ENCODE peak calls at places on chromosome X, in ten cellular contexts. T, A, Y, M, X, G, U, D, F and K are unnamed samples.

GRCh38 chrX:23662853-23663252 is 4.4 kb upstream of the PRDX4 start:
- DNase-seq in G (peak; percentile 60), T (no peak), F (no peak), U (no peak), M (peak; percentile 37), X (no peak), D (no peak), Y (peak; percentile 34), A (peak; percentile 87), K (peak; percentile 14)

GRCh38 chrX:44431206-44431605 is 87.7 kb upstream of the EFHC2 start:
- DNase-seq in T (no peak), A (peak; percentile 81), D (no peak), F (no peak), Y (no peak), G (peak; percentile 41), U (no peak), M (no peak), X (no peak), K (peak; percentile 14)

GRCh38 chrX:124736553-124737240 is 390.3 kb downstream of the SH2D1A start:
- DNase-seq in D (no peak), T (no peak), G (no peak), M (no peak), A (no peak), Y (no peak), F (no peak), U (peak; percentile 89), X (no peak), K (no peak)

GRCh38 chrX:132426695-132427281 is 62.0 kb downstream of the MBNL3 start:
- DNase-seq in Y (peak; percentile 3), F (no peak), T (no peak), U (no peak), X (no peak), A (no peak), D (no peak), M (peak; percentile 41), G (peak; percentile 43), K (peak; percentile 57)

GRCh38 chrX:25083661-25084060 is 67.9 kb upstream of the ARX start:
- DNase-seq in U (no peak), T (no peak), M (no peak), G (no peak), X (no peak), Y (no peak), A (no peak), D (no peak), F (no peak), K (no peak)

GRCh38 chrX:150565551-150565950 is 2.9 kb upstream of the MTM1 start:
- DNase-seq in Y (no peak), D (no peak), M (no peak), U (peak; percentile 72), F (no peak), X (no peak), A (no peak), T (no peak), G (no peak), K (no peak)

GRCh38 chrX:107565005-107565404 is 63.3 kb upstream of the PRPS1 start:
- DNase-seq in X (no peak), G (peak; percentile 53), A (no peak), F (no peak), T (no peak), M (no peak), Y (no peak), U (no peak), D (no peak), K (no peak)

GRCh38 chrX:30806187-30806728 is 82.8 kb downstream of the TAB3 start:
- DNase-seq in M (no peak), X (no peak), G (no peak), U (no peak), D (no peak), A (no peak), T (no peak), Y (no peak), F (no peak), K (no peak)

GRCh38 chrX:11558972-11559371 is 106.7 kb downstream of the ARHGAP6 start:
- DNase-seq in X (no peak), A (peak; percentile 3), U (peak; percentile 69), Y (no peak), D (peak; percentile 33), T (no peak), M (no peak), G (no peak), F (peak; percentile 45), K (no peak)

DNA sequence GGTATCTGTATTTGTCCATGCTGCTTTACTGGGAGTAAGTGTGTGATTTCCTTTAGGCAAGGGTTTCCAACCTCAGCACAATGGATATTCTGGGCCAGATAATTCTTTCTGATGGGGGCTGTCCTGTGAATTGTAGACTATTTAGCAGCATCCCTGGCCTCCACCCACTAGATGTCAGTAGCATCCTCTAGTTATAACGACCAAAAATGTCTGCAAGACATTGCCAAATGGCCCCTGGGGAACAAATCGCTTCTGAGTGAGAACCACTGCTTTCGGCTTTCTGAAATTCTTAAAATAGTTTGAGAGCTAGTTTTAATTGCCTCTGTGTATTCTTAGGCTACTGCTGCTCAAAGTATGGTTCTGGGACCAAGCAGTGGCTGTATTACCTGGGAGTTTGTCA is 81.2 kb upstream of the GPM6B start:
- DNase-seq in M (peak; percentile 14), G (no peak), F (no peak), X (peak; percentile 65), T (no peak), A (no peak), D (peak; percentile 61), U (peak; percentile 64), Y (no peak), K (no peak)
- TF ChIP-seq CTCF in M (peak; percentile 12), G (peak; percentile 26), F (peak; percentile 17), X (peak; percentile 35), T (peak; percentile 74), A (peak; percentile 53), D (peak; percentile 66), U (peak; percentile 56), Y (peak; percentile 11), K (peak; percentile 4)

GRCh38 chrX:33741807-33742206 is 390.3 kb downstream of the FAM47A start:
- DNase-seq in T (no peak), Y (no peak), G (no peak), M (no peak), X (no peak), D (no peak), A (no peak), U (peak; percentile 77), F (no peak), K (no peak)
- H3K4me3 ChIP-seq in T (no peak overlapping the region), Y (no peak overlapping the region), G (no peak overlapping the region), M (no peak overlapping the region), X (no peak overlapping the region), D (no peak overlapping the region), A (no peak overlapping the region), U (peak overlapping the region; percentile 23), F (no peak overlapping the region), K (no peak overlapping the region)

DNA sequence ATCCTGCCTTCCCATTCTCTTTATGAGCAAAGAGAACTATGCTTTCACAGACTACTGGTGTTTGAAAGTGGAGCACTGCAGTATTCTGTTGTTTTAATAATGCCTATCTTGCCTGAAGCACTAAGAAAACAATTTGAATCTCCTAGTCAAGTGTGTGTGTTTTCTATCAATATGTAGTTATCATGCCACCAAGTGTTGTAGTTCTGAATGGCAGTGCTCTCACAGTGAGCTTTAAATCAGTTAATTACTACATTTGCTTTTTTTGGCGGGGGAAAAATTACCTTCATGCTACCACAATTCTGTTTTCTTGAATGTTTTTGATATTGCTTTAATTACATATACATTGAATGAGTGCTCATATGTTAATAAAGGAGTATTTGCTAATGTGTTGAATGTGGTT is 143.6 kb upstream of the FAM47A start:
- DNase-seq in D (no peak), Y (no peak), A (no peak), M (no peak), G (no peak), F (no peak), X (no peak), T (no peak), U (no peak), K (no peak)
- TF ChIP-seq CTCF in D (no peak), Y (no peak), A (no peak), M (no peak), G (no peak), F (no peak), X (no peak), T (peak; percentile 21), U (peak; percentile 76), K (no peak)

GRCh38 chrX:100408643-100409315 is 1.3 kb downstream of the PCDH19 start:
- DNase-seq in T (no peak), Y (no peak), D (no peak), A (peak; percentile 69), M (no peak), X (no peak), G (no peak), U (peak; percentile 71), F (no peak), K (no peak)
- H3K4me3 ChIP-seq in T (peak overlapping the region; percentile 48), Y (no peak overlapping the region), D (peak overlapping the region; percentile 69), A (no peak overlapping the region), M (no peak overlapping the region), X (peak overlapping the region; percentile 51), G (no peak overlapping the region), U (no peak overlapping the region), F (no peak overlapping the region), K (no peak overlapping the region)

GRCh38 chrX:63958134-63958865 is 173.3 kb upstream of the ARHGEF9 start:
- DNase-seq in D (no peak), A (no peak), X (no peak), Y (no peak), U (no peak), F (no peak), M (no peak), G (no peak), T (no peak), K (no peak)

GRCh38 chrX:63967541-63967940 is 182.5 kb upstream of the ARHGEF9 start:
- DNase-seq in G (no peak), Y (no peak), T (no peak), M (no peak), F (no peak), X (no peak), A (no peak), U (no peak), D (no peak), K (no peak)

GRCh38 chrX:63963382-63963781 is 178.4 kb upstream of the ARHGEF9 start:
- DNase-seq in Y (no peak), A (no peak), D (no peak), M (no peak), F (no peak), G (no peak), U (no peak), T (no peak), X (no peak), K (no peak)

GRCh38 chrX:63959975-63960374 is 175.0 kb upstream of the ARHGEF9 start:
- DNase-seq in G (no peak), Y (no peak), D (no peak), U (no peak), F (no peak), A (no peak), T (no peak), M (no peak), X (no peak), K (no peak)

GRCh38 chrX:63961964-63962363 is 176.9 kb upstream of the ARHGEF9 start:
- DNase-seq in G (no peak), U (no peak), X (no peak), T (no peak), Y (no peak), D (no peak), A (no peak), F (no peak), M (no peak), K (no peak)
- TF ChIP-seq CTCF in G (no peak), U (no peak), X (no peak), T (no peak), Y (no peak), D (no peak), A (no peak), F (no peak), M (no peak), K (no peak)